ENCODE peak calls at places on chromosomes 6 and 20, in six cellular contexts. One of them, this sample, is unnamed.

GRCh38 chr6:167420177-167420576 is 95.3 kb downstream of the TTLL2 start:
- DNase-seq in HCEC 1CT: no peak
- DNase-seq in astrocyte of the spinal cord: no peak
- DNase-seq in GM13977: no peak
- DNase-seq in endothelial cell: no peak
- DNase-seq in effector memory CD4-positive, alpha-beta T cell: no peak
- DNase-seq in this sample: no peak

GRCh38 chr20:35886537-35886936 is 67.8 kb downstream of the SCAND1 start:
- DNase-seq in HCEC 1CT: no peak
- DNase-seq in astrocyte of the spinal cord: no peak
- DNase-seq in GM13977: no peak
- DNase-seq in endothelial cell: no peak
- DNase-seq in effector memory CD4-positive, alpha-beta T cell: no peak
- DNase-seq in this sample: no peak

GRCh38 chr6:121645100-121645745 is 209.8 kb downstream of the GJA1 start:
- DNase-seq in HCEC 1CT: peak
- DNase-seq in astrocyte of the spinal cord: peak
- DNase-seq in GM13977: no peak
- DNase-seq in endothelial cell: no peak
- DNase-seq in effector memory CD4-positive, alpha-beta T cell: no peak
- DNase-seq in this sample: no peak

GRCh38 chr20:59131541-59132285 is 31.9 kb upstream of the ZNF831 start:
- DNase-seq in HCEC 1CT: no peak
- DNase-seq in astrocyte of the spinal cord: no peak
- DNase-seq in GM13977: no peak
- DNase-seq in endothelial cell: no peak
- DNase-seq in effector memory CD4-positive, alpha-beta T cell: no peak
- DNase-seq in this sample: no peak

GRCh38 chr6:117906905-117907599 is at the start of gene SLC35F1:
- DNase-seq in HCEC 1CT: no peak
- DNase-seq in astrocyte of the spinal cord: peak
- DNase-seq in GM13977: peak
- DNase-seq in endothelial cell: peak
- DNase-seq in effector memory CD4-positive, alpha-beta T cell: no peak
- DNase-seq in this sample: no peak

GRCh38 chr20:11516448-11516847 is 401.2 kb upstream of the BTBD3 start:
- DNase-seq in HCEC 1CT: no peak
- DNase-seq in astrocyte of the spinal cord: no peak
- DNase-seq in GM13977: no peak
- DNase-seq in endothelial cell: no peak
- DNase-seq in effector memory CD4-positive, alpha-beta T cell: no peak
- DNase-seq in this sample: no peak

GRCh38 chr6:124633655-124634054 is 328.6 kb upstream of the RNF217 start:
- DNase-seq in HCEC 1CT: no peak
- DNase-seq in astrocyte of the spinal cord: no peak
- DNase-seq in GM13977: no peak
- DNase-seq in endothelial cell: no peak
- DNase-seq in effector memory CD4-positive, alpha-beta T cell: no peak
- DNase-seq in this sample: no peak

GRCh38 chr20:20894280-20894679 is 181.8 kb upstream of the RALGAPA2 start:
- DNase-seq in HCEC 1CT: no peak
- DNase-seq in astrocyte of the spinal cord: no peak
- DNase-seq in GM13977: no peak
- DNase-seq in endothelial cell: no peak
- DNase-seq in effector memory CD4-positive, alpha-beta T cell: no peak
- DNase-seq in this sample: no peak

GRCh38 chr6:44100088-44100550 is 27.1 kb downstream of the MRPL14 start:
- DNase-seq in HCEC 1CT: peak
- DNase-seq in astrocyte of the spinal cord: peak
- DNase-seq in GM13977: no peak
- DNase-seq in endothelial cell: peak
- DNase-seq in effector memory CD4-positive, alpha-beta T cell: no peak
- DNase-seq in this sample: no peak

GRCh38 chr6:91710356-91710755 is 1123.5 kb upstream of the MAP3K7 start:
- DNase-seq in HCEC 1CT: no peak
- DNase-seq in astrocyte of the spinal cord: no peak
- DNase-seq in GM13977: no peak
- DNase-seq in endothelial cell: no peak
- DNase-seq in effector memory CD4-positive, alpha-beta T cell: no peak
- DNase-seq in this sample: no peak

GRCh38 chr6:1797801-1798200 is 188.1 kb downstream of the FOXC1 start:
- DNase-seq in HCEC 1CT: peak
- DNase-seq in astrocyte of the spinal cord: peak
- DNase-seq in GM13977: no peak
- DNase-seq in endothelial cell: no peak
- DNase-seq in effector memory CD4-positive, alpha-beta T cell: no peak
- DNase-seq in this sample: no peak

GRCh38 chr20:7702141-7702540 is 238.1 kb downstream of the HAO1 start:
- DNase-seq in HCEC 1CT: no peak
- DNase-seq in astrocyte of the spinal cord: no peak
- DNase-seq in GM13977: no peak
- DNase-seq in endothelial cell: no peak
- DNase-seq in effector memory CD4-positive, alpha-beta T cell: no peak
- DNase-seq in this sample: no peak

GRCh38 chr20:54086444-54087134 is 16.2 kb upstream of the BCAS1 start:
- DNase-seq in HCEC 1CT: peak
- DNase-seq in astrocyte of the spinal cord: no peak
- DNase-seq in GM13977: no peak
- DNase-seq in endothelial cell: no peak
- DNase-seq in effector memory CD4-positive, alpha-beta T cell: no peak
- DNase-seq in this sample: no peak